ENCODE peak calls at places on chromosome 5, in four cellular contexts. Q is tibial nerve, F is A549, N is AG04450. Z is an unnamed sample.

GRCh38 chr5:53480474-53481353 is at the start of gene FST:
- DNase-seq in F (no peak), Q (no peak), N (no peak), Z (peak)

GRCh38 chr5:161547573-161548471 is 1.3 kb upstream of the GABRB2 start:
- DNase-seq in N (no peak), F (peak), Q (no peak), Z (peak)

GRCh38 chr5:30607301-30607700 is 586.2 kb upstream of the CDH6 start:
- DNase-seq in F (no peak), N (no peak), Q (no peak), Z (no peak)

GRCh38 chr5:80711938-80712337 is 57.2 kb upstream of the DHFR start:
- DNase-seq in F (peak), N (no peak), Q (no peak), Z (peak)

GRCh38 chr5:180818942-180819341 is 16.3 kb upstream of the MGAT1 start:
- DNase-seq in Q (no peak), N (no peak), F (no peak), Z (no peak)

GRCh38 chr5:81067406-81067805 is 107.2 kb downstream of the RASGRF2 start:
- DNase-seq in F (no peak), N (no peak), Q (no peak), Z (no peak)

GRCh38 chr5:96321371-96321770 is 111.7 kb downstream of the PCSK1 start:
- DNase-seq in N (no peak), F (no peak), Q (no peak), Z (no peak)

GRCh38 chr5:1110930-1111726 is 735 bp downstream of the SLC12A7 start:
- DNase-seq in F (peak), N (no peak), Q (no peak), Z (peak)

GRCh38 chr5:94632024-94632423 is 13.6 kb downstream of the SLF1 start:
- DNase-seq in Q (no peak), F (no peak), N (no peak), Z (no peak)

GRCh38 chr5:73968729-73969128 is 342.7 kb downstream of the ARHGEF28 start:
- DNase-seq in Q (no peak), N (no peak), F (no peak), Z (no peak)

GRCh38 chr5:1322955-1323802 is 21.7 kb downstream of the CLPTM1L start:
- DNase-seq in N (no peak), Q (no peak), F (no peak), Z (no peak)

GRCh38 chr5:167643616-167644015 is 647.8 kb upstream of the WWC1 start:
- DNase-seq in N (no peak), Q (no peak), F (no peak), Z (no peak)

GRCh38 chr5:933251-933861 is 40.7 kb downstream of the TRIP13 start:
- DNase-seq in Q (no peak), N (no peak), F (no peak), Z (no peak)

GRCh38 chr5:85278193-85278592 is 893.5 kb upstream of the EDIL3 start:
- DNase-seq in N (no peak), Q (no peak), F (no peak), Z (no peak)

GRCh38 chr5:50606179-50606578 is 60.3 kb upstream of the PARP8 start:
- DNase-seq in N (no peak), F (no peak), Q (no peak), Z (peak)

GRCh38 chr5:179120421-179120861 is 60.3 kb downstream of the ZNF354C start:
- DNase-seq in F (no peak), N (no peak), Q (no peak), Z (no peak)

GRCh38 chr5:32058101-32058500 is 116.0 kb downstream of the GOLPH3 start:
- DNase-seq in F (no peak), N (no peak), Q (no peak), Z (no peak)

GRCh38 chr5:38645508-38645907 is 89.1 kb upstream of the LIFR start:
- DNase-seq in N (no peak), Q (peak), F (no peak), Z (no peak)

GRCh38 chr5:140093179-140093578 is 20.7 kb upstream of the PURA start:
- DNase-seq in N (no peak), Q (no peak), F (no peak), Z (no peak)

GRCh38 chr5:149370878-149371277 is 8.2 kb downstream of the IL17B start:
- DNase-seq in Q (no peak), N (no peak), F (no peak), Z (no peak)

GRCh38 chr5:136127560-136127959 is 5.1 kb upstream of the SMAD5 start:
- DNase-seq in Q (no peak), N (no peak), F (no peak), Z (no peak)

GRCh38 chr5:97600486-97600885 is 417.4 kb upstream of the RIOK2 start:
- DNase-seq in N (no peak), Q (no peak), F (no peak), Z (no peak)

GRCh38 chr5:60377826-60378225 is 322.1 kb downstream of the DEPDC1B start:
- DNase-seq in N (no peak), Q (no peak), F (no peak), Z (no peak)

GRCh38 chr5:44952376-44952775 is 143.6 kb downstream of the MRPS30 start:
- DNase-seq in Q (no peak), F (peak), N (no peak), Z (peak)

GRCh38 chr5:45696206-45696836 is at the start of gene HCN1:
- DNase-seq in N (no peak), Q (peak), F (peak), Z (no peak)

GRCh38 chr5:60945760-60946253 is 802 bp downstream of the NDUFAF2 start:
- DNase-seq in N (peak), F (peak), Q (peak), Z (no peak)

GRCh38 chr5:154858972-154859950 is 834 bp downstream of the CNOT8 start:
- DNase-seq in Q (no peak), N (no peak), F (peak), Z (no peak)

GRCh38 chr5:74851026-74851425 is 15.2 kb downstream of the FAM169A start:
- DNase-seq in F (no peak), N (no peak), Q (no peak), Z (no peak)

GRCh38 chr5:96090205-96090604 is 128.6 kb upstream of the ELL2 start:
- DNase-seq in N (no peak), F (no peak), Q (no peak), Z (no peak)

GRCh38 chr5:56123531-56124243 is 109.4 kb downstream of the ANKRD55 start:
- DNase-seq in Q (no peak), N (peak), F (peak), Z (peak)

GRCh38 chr5:69238760-69239251 is 4.1 kb downstream of the CDK7 start:
- DNase-seq in F (peak), Q (no peak), N (peak), Z (peak)

GRCh38 chr5:142320851-142321560 is 3.8 kb downstream of the SPRY4 start:
- DNase-seq in F (no peak), N (no peak), Q (no peak), Z (no peak)

GRCh38 chr5:78405820-78406750 is 45.7 kb downstream of the SCAMP1 start:
- DNase-seq in Q (no peak), N (no peak), F (peak), Z (no peak)

GRCh38 chr5:16346380-16346779 is 119.2 kb downstream of the ZNF622 start:
- DNase-seq in N (no peak), F (no peak), Q (no peak), Z (no peak)

GRCh38 chr5:16350816-16351215 is 114.8 kb downstream of the ZNF622 start:
- DNase-seq in Q (no peak), N (no peak), F (no peak), Z (no peak)

DNA sequence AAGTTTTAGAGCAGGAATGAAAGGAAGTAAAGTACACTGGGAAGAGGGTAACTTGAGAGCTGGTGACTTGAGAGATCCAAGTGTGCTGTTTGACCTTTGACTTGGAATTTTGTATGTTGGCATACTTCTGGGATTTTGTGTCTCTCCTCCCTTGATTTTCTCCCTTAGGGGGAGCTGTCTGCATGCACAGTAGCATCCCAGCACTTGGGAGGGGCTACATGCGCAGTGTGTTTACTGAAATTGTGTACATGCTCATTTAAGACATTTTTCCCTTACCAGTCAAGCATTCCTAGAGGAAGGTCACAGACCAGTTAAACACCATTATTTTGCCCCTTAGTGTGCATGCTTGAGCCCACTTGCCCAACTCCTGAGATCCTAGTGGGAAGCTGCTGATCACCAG is 120.1 kb downstream of the ZNF622 start:
- DNase-seq in F (no peak), Q (no peak), N (no peak), Z (no peak)
- TF ChIP-seq CTCF in F (no peak), Q (no peak), N (peak), Z (no peak)

DNA sequence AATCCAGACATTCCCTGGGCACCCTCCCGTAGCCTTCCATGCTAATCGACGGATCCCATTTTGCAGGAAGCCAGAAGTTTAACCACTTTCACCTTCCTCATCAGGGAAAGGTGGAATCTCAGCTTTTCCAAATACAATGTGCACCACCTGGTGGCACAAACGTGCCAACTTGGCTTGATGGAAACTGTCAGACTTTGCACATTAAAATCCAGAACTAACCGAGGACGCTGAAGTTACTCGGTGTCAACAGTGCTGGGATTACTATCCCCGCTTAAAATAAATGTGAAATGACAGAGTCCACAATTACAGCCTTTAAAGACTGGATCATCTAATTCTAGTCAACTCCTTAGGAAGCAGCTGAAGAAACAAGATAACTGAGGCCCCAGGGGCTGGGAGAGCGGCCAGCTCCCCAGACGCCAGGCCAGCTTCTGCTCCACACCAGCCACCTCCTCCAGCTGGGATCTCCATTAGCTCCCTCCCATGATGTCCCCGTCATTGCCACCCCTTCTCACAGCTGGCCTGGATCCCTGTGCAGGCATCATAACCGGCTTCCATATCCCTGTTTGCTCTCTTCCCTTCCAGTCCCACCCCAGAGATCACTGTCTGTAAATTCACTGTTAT is 50.2 kb upstream of the RETREG1 start:
- DNase-seq in Q (peak), N (no peak), F (no peak), Z (no peak)
- TF ChIP-seq CTCF in Q (peak), N (peak), F (peak), Z (no peak)

DNA sequence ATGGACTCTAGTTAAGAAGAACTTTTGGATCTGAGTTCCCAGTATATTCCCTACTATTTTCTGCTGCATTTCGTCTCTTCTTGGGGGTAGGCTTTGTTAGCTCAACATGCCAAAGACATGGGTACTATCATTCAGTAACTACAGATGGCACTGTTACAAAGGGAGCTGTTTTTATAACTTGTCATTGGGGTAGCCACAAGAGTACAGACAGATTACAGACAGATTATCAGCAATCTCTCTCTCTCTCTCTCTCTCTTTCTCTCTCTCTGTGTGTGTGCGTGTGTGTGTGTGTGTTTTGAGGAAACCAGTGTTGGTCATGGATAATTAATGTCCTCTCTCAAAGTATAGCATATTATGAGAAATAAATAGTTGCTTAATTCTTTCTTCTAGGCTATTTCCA is 116.1 kb downstream of the WDR70 start:
- DNase-seq in N (no peak), F (peak), Q (no peak), Z (no peak)
- TF ChIP-seq CTCF in N (peak), F (peak), Q (no peak), Z (no peak)

GRCh38 chr5:16736158-16736994 is 119.6 kb upstream of the RETREG1 start:
- DNase-seq in F (no peak), N (peak), Q (peak), Z (peak)

GRCh38 chr5:16737620-16738364 is 121.0 kb upstream of the RETREG1 start:
- DNase-seq in Q (no peak), N (no peak), F (no peak), Z (peak)

GRCh38 chr5:16735092-16735970 is 118.5 kb upstream of the RETREG1 start:
- DNase-seq in N (no peak), Q (no peak), F (no peak), Z (no peak)

GRCh38 chr5:16740046-16740445 is 123.2 kb upstream of the RETREG1 start:
- DNase-seq in Q (no peak), N (no peak), F (no peak), Z (no peak)

GRCh38 chr5:16737173-16737572 is 120.4 kb upstream of the RETREG1 start:
- DNase-seq in N (no peak), Q (no peak), F (no peak), Z (no peak)
- TF ChIP-seq CTCF in N (no peak), Q (no peak), F (no peak), Z (no peak)

Z was measured in Calu3.